ENCODE peak calls at places on chromosomes 11 and 22, in four cellular contexts. Y is MM.1S, R is fibroblast of the aortic adventitia, S is KBM-7. Z is an unnamed sample.

GRCh38 chr11:134529212-134530096 is 117.4 kb upstream of the B3GAT1 start:
- DNase-seq in S (no peak), R (no peak), Y (no peak), Z (no peak)

GRCh38 chr11:71252782-71253730 is 679 bp upstream of the SHANK2 start:
- DNase-seq in Y (no peak), R (peak), S (no peak), Z (no peak)

GRCh38 chr22:43798492-43798891 is 13.6 kb downstream of the EFCAB6 start:
- DNase-seq in R (no peak), Y (no peak), S (no peak), Z (no peak)

GRCh38 chr11:3837793-3838192 is 3.0 kb downstream of the RHOG start:
- DNase-seq in R (no peak), Y (no peak), S (peak), Z (no peak)

GRCh38 chr11:87892291-87892690 is 283.0 kb downstream of the RAB38 start:
- DNase-seq in S (no peak), Y (no peak), R (no peak), Z (no peak)

GRCh38 chr11:70503201-70503877 is 105.0 kb downstream of the CTTN start:
- DNase-seq in Y (no peak), R (no peak), S (no peak), Z (no peak)

GRCh38 chr22:39155421-39155820 is 2.9 kb upstream of the CBX7 start:
- DNase-seq in Y (no peak), R (no peak), S (no peak), Z (no peak)

GRCh38 chr11:64448599-64449380 is 89.8 kb downstream of the RPS6KA4 start:
- DNase-seq in Y (peak), S (peak), R (peak), Z (no peak)

GRCh38 chr11:78929906-78930220 is 355.2 kb upstream of the NARS2 start:
- DNase-seq in Y (no peak), S (no peak), R (no peak), Z (no peak)

GRCh38 chr11:74822187-74822586 is 73.5 kb downstream of the RNF169 start:
- DNase-seq in R (peak), Y (no peak), S (no peak), Z (no peak)

GRCh38 chr22:20033045-20033706 is 12.3 kb downstream of the TANGO2 start:
- DNase-seq in Y (no peak), S (no peak), R (peak), Z (no peak)

GRCh38 chr11:59520741-59521140 is 9.4 kb downstream of the OR4D9 start:
- DNase-seq in Y (no peak), S (no peak), R (no peak), Z (no peak)

GRCh38 chr22:23553438-23553837 is 26.7 kb downstream of the IGLL1 start:
- DNase-seq in R (no peak), S (no peak), Y (no peak), Z (no peak)

GRCh38 chr22:31238057-31238456 is 26.0 kb downstream of the LIMK2 start:
- DNase-seq in R (no peak), Y (peak), S (no peak), Z (no peak)

GRCh38 chr11:133713844-133714243 is 131.5 kb downstream of the SPATA19 start:
- DNase-seq in Y (no peak), R (no peak), S (no peak), Z (no peak)

GRCh38 chr22:43883012-43883661 is 8.7 kb downstream of the PNPLA5 start:
- DNase-seq in S (peak), Y (peak), R (peak), Z (peak)

GRCh38 chr11:104898685-104899013 is 389 bp upstream of the CASP12 start:
- DNase-seq in R (peak), Y (no peak), S (no peak), Z (no peak)

Z was measured in iPS DF 6.9.